ENCODE peak calls at places on chromosomes 6 and 20, in four cellular contexts. One of them, this sample, is unnamed. For H3K4me1 and H3K36me3, the result is how much of the 10 kb centered on the place peaks cover.

GRCh38 chr6:46367365-46367764 is 123.9 kb downstream of the RCAN2 start:
- DNase-seq in colonic mucosa: no peak
- DNase-seq in lung: no peak
- DNase-seq in CD8-positive, alpha-beta T cell: no peak
- DNase-seq in this sample: no peak

GRCh38 chr20:38665094-38665493 is 59.2 kb upstream of the SLC32A1 start:
- DNase-seq in colonic mucosa: no peak
- DNase-seq in lung: no peak
- DNase-seq in CD8-positive, alpha-beta T cell: no peak
- DNase-seq in this sample: no peak

GRCh38 chr6:126914172-126914571 is 204.3 kb upstream of the RSPO3 start:
- DNase-seq in colonic mucosa: no peak
- DNase-seq in lung: no peak
- DNase-seq in CD8-positive, alpha-beta T cell: no peak
- DNase-seq in this sample: no peak

GRCh38 chr6:82861121-82861520 is 204.5 kb downstream of the UBE3D start:
- DNase-seq in colonic mucosa: no peak
- DNase-seq in lung: no peak
- DNase-seq in CD8-positive, alpha-beta T cell: no peak
- DNase-seq in this sample: no peak

GRCh38 chr6:20340056-20340455 is 61.6 kb upstream of the E2F3 start:
- DNase-seq in colonic mucosa: no peak
- DNase-seq in lung: no peak
- DNase-seq in CD8-positive, alpha-beta T cell: no peak
- DNase-seq in this sample: no peak

GRCh38 chr6:34381086-34381485 is 11.4 kb downstream of the NUDT3 start:
- DNase-seq in colonic mucosa: no peak
- DNase-seq in lung: no peak
- DNase-seq in CD8-positive, alpha-beta T cell: no peak
- DNase-seq in this sample: no peak

GRCh38 chr6:113414511-113414910 is 442.6 kb upstream of the MARCKS start:
- DNase-seq in colonic mucosa: peak
- DNase-seq in lung: no peak
- DNase-seq in CD8-positive, alpha-beta T cell: no peak
- DNase-seq in this sample: no peak

GRCh38 chr6:47152666-47153065 is 110.5 kb upstream of the ADGRF1 start:
- DNase-seq in colonic mucosa: no peak
- DNase-seq in lung: no peak
- DNase-seq in CD8-positive, alpha-beta T cell: no peak
- DNase-seq in this sample: no peak

GRCh38 chr6:69865126-69865525 is 1.2 kb upstream of the COL19A1 start:
- DNase-seq in colonic mucosa: no peak
- DNase-seq in lung: no peak
- DNase-seq in CD8-positive, alpha-beta T cell: no peak
- DNase-seq in this sample: no peak

DNA sequence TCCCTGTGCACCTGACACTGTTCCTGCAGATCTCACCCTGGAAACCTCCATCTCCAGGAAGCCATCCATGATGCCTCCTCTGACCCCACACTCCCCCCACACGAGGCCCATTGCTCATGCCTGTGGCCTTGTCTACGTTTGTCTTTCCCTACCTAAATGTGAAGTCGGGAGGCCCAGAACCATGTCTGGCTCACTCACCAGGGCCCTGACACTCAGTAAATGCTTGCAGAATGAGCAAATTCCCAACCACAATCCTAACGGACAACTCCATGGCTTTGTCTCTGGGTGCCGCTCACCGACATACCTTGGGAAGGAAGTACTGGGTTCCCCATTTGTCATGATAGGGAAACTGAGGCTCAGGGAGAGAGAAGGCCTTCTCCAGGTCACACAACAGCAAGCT is 7.3 kb downstream of the PEDS1 start:
- DNase-seq in colonic mucosa: no peak
- DNase-seq in lung: no peak
- DNase-seq in CD8-positive, alpha-beta T cell: no peak
- DNase-seq in this sample: no peak
- H3K4me1 ChIP-seq in colonic mucosa: under half
- H3K4me1 ChIP-seq in lung: under half
- H3K4me1 ChIP-seq in CD8-positive, alpha-beta T cell: under half
- H3K4me1 ChIP-seq in this sample: under half

GRCh38 chr6:158207452-158207788 is 39.3 kb downstream of the GTF2H5 start:
- DNase-seq in colonic mucosa: no peak
- DNase-seq in lung: no peak
- DNase-seq in CD8-positive, alpha-beta T cell: no peak
- DNase-seq in this sample: no peak
- H3K4me3 ChIP-seq in colonic mucosa: no peak
- H3K4me3 ChIP-seq in lung: no peak
- H3K4me3 ChIP-seq in CD8-positive, alpha-beta T cell: no peak
- H3K4me3 ChIP-seq in this sample: no peak

GRCh38 chr20:54199721-54200176 is 8.1 kb upstream of the PFDN4 start:
- DNase-seq in colonic mucosa: peak
- DNase-seq in lung: peak
- DNase-seq in CD8-positive, alpha-beta T cell: peak
- DNase-seq in this sample: peak
- H3K36me3 ChIP-seq in colonic mucosa: under half
- H3K36me3 ChIP-seq in lung: under half
- H3K36me3 ChIP-seq in CD8-positive, alpha-beta T cell: under half
- H3K36me3 ChIP-seq in this sample: under half

GRCh38 chr20:64040231-64041039 is 4.5 kb downstream of the C20orf204 start:
- DNase-seq in colonic mucosa: no peak
- DNase-seq in lung: no peak
- DNase-seq in CD8-positive, alpha-beta T cell: no peak
- DNase-seq in this sample: no peak
- H3K4me1 ChIP-seq in colonic mucosa: under half
- H3K4me1 ChIP-seq in lung: under half
- H3K4me1 ChIP-seq in CD8-positive, alpha-beta T cell: half or more
- H3K4me1 ChIP-seq in this sample: under half